ENCODE peak calls at places on chromosomes 4 and X, in six cellular contexts. Y is hepatocyte, D is Peyer's patch, O is ascending aorta, T is lower lobe of right lung, V is GM23248. X is an unnamed sample.

GRCh38 chr4:106898621-106899230 is 137.4 kb downstream of the DKK2 start:
- DNase-seq in Y (peak; percentile 84), D (no peak), O (no peak), T (no peak), V (peak; percentile 84), X (peak; percentile 12)

GRCh38 chrX:28124416-28124815 is 143.2 kb upstream of the DCAF8L1 start:
- DNase-seq in Y (no peak), D (no peak), O (no peak), T (no peak), V (no peak), X (no peak)

GRCh38 chr4:8435656-8436121 is 4.8 kb downstream of the ACOX3 start:
- DNase-seq in Y (no peak), D (no peak), O (no peak), T (no peak), V (peak; percentile 21), X (peak; percentile 22)

GRCh38 chr4:3791910-3792542 is 25.8 kb downstream of the ADRA2C start:
- DNase-seq in Y (peak; percentile 83), D (no peak), O (no peak), T (peak; percentile 55), V (peak; percentile 34), X (peak; percentile 40)

GRCh38 chr4:142881331-142881730 is 35.2 kb upstream of the INPP4B start:
- DNase-seq in Y (no peak), D (no peak), O (no peak), T (no peak), V (no peak), X (no peak)

GRCh38 chrX:155334486-155335316 is at the start of gene CLIC2:
- DNase-seq in Y (peak; percentile 52), D (no peak), O (no peak), T (peak; percentile 43), V (peak; percentile 69), X (peak; percentile 17)

GRCh38 chr4:141524116-141524515 is 112.3 kb upstream of the IL15 start:
- DNase-seq in Y (no peak), D (no peak), O (no peak), T (no peak), V (peak; percentile 67), X (no peak)

GRCh38 chr4:155722816-155723499 is 35.9 kb upstream of the GUCY1B1 start:
- DNase-seq in Y (no peak), D (no peak), O (no peak), T (no peak), V (peak; percentile 12), X (no peak)

GRCh38 chr4:152856960-152857359 is 77.2 kb downstream of the ARFIP1 start:
- DNase-seq in Y (no peak), D (no peak), O (no peak), T (no peak), V (no peak), X (no peak)

GRCh38 chr4:169270810-169271691 is at the start of gene SH3RF1:
- DNase-seq in Y (peak; percentile 92), D (peak; percentile 91), O (peak; percentile 63), T (peak; percentile 90), V (peak; percentile 95), X (peak; percentile 88)

GRCh38 chrX:71615056-71615455 is 3.3 kb downstream of the CXCR3 start:
- DNase-seq in Y (no peak), D (no peak), O (no peak), T (no peak), V (no peak), X (no peak)

DNA sequence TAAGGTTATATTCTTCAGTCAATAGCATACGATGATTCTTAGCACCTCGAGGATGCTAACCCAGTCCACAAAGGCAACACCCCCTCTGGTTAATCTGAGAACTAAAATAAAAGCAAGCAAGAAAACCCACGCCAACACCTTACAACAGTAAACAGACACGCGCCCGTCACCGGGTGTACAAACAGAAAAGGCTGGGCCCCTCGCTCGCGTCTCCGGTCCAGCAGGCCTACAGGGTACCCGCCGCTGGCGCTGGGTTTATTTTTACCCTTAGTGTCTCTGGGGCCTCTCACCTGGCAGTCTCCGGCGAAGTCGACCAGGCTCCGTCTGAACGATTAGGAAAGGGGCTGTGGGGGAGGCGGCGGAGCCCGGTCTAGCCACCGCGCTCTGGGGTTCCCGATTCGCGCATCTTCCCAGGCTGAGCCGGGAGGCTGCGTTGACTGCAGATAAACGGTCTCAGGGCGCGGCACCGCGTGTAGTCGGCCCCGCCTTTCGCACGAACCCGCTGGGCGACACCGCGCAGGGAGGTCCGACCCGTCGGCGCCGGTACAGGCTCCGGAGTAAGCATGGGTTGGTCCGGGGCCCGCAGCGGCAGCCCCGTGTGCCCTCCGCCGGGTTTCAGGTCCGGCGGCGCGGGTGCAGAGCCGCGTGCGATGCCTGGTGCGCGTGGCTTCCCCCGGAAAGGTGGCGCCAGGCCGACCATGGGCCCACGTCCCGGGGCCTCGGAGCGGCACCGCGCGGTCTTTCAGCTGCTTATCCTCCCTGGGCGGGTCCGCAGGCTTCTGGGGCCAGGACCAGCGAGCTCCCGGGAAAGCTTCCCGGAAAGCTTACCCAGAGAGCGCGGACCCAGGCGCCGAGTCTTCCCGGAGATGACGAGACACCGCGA is at the start of gene SLC9B2:
- DNase-seq in Y (peak; percentile 78), D (peak; percentile 74), O (no peak), T (peak; percentile 73), V (peak; percentile 86), X (peak; percentile 59)
- H3K4me1 ChIP-seq in Y (peaks cover 9% of the 10 kb centered on the region), D (peaks cover 4% of the 10 kb centered on the region), O (peaks cover 3% of the 10 kb centered on the region), T (peaks cover 12% of the 10 kb centered on the region), V (peaks cover 29% of the 10 kb centered on the region), X (peaks cover 21% of the 10 kb centered on the region)

GRCh38 chr4:102825261-102826071 is 1.9 kb downstream of the UBE2D3 start:
- DNase-seq in Y (peak; percentile 51), D (no peak), O (no peak), T (no peak), V (peak; percentile 83), X (peak; percentile 28)

GRCh38 chr4:102823464-102823863 is 3.9 kb downstream of the UBE2D3 start:
- DNase-seq in Y (no peak), D (no peak), O (no peak), T (no peak), V (no peak), X (no peak)

GRCh38 chr4:102824398-102824797 is 3.0 kb downstream of the UBE2D3 start:
- DNase-seq in Y (no peak), D (no peak), O (no peak), T (no peak), V (peak; percentile 36), X (no peak)

GRCh38 chr4:102826105-102826889 is 1.1 kb downstream of the UBE2D3 start:
- DNase-seq in Y (no peak), D (no peak), O (no peak), T (no peak), V (no peak), X (no peak)

DNA sequence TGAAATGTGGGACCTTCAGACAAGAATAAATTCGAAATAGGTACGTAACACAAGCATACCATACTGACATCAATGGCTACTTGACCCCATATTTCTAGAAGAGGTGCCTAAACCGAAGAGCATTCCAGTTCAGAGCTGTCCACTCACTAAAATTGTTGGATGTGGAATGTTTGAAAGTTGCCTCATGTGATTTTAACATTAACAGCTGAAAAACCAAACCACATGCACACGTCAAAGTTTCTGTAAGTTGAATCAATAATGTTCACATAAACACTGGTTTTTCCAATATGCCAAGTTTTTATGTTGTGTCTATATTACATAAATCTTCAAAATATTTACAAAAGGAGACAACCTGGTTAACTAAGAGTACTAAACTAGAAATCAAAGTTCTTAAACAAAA is 3.5 kb downstream of the UBE2D3 start:
- DNase-seq in Y (no peak), D (no peak), O (no peak), T (no peak), V (peak; percentile 45), X (no peak)
- H3K4me1 ChIP-seq in Y (peaks cover 34% of the 10 kb centered on the region), D (peaks cover 3% of the 10 kb centered on the region), O (peaks cover 7% of the 10 kb centered on the region), T (peaks cover 62% of the 10 kb centered on the region), V (peaks cover 51% of the 10 kb centered on the region), X (peaks cover 59% of the 10 kb centered on the region)

DNA sequence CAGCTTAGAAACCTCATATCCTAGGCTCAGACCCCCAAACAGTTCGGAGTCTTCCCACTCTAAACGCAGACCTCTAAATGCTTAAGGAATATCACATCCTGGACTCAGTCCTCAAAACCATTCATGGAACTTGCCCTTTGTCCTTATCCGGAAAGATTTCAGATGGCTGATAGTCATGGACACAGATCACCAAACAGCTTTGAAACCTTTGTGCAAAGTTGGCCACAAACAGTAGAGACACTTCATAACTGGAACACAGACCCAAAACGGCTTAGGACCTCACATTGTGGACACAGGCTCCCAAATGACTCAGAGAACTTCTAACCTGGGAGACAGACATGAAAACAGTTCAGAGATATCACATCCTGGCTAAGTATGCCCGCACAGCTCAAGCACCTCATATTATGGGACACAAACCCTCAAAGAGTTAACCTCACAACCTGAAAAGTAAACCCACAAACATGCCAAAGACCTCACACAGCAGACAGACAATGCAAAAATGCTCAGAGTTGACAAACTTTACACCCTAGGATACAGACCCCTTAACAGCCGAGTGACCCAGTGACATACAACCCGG is 15.5 kb downstream of the SUV39H1 start:
- DNase-seq in Y (no peak), D (no peak), O (no peak), T (no peak), V (no peak), X (no peak)
- H3K4me1 ChIP-seq in Y (peaks cover 10% of the 10 kb centered on the region), D (no peaks in the 10 kb centered on the region), O (no peaks in the 10 kb centered on the region), T (no peaks in the 10 kb centered on the region), V (peaks cover 13% of the 10 kb centered on the region), X (no peaks in the 10 kb centered on the region)

GRCh38 chrX:150623583-150623982 is 55.2 kb downstream of the MTM1 start:
- DNase-seq in Y (no peak), D (no peak), O (no peak), T (no peak), V (no peak), X (no peak)
- H3K4me1 ChIP-seq in Y (no peaks in the 10 kb centered on the region), D (no peaks in the 10 kb centered on the region), O (no peaks in the 10 kb centered on the region), T (no peaks in the 10 kb centered on the region), V (no peaks in the 10 kb centered on the region), X (no peaks in the 10 kb centered on the region)

DNA sequence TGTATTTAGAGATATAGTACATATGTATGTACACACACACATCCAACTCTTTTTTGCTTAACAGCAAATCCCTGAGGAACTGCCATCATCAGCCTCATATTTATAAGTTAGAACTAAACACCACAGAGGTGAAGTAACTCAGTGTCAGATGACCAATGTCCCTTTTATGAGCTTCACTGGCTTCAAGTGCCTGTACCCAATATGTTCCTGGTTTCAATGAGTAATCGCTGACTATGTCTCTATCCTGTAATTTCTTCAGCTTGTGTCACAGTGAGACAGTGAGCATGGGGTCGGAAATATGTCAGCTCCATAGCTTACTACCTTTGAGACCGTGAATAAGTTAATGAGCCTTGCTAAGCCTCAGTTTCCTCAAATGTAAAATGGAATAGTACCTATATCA is 136.2 kb upstream of the RASGEF1B start:
- DNase-seq in Y (no peak), D (no peak), O (no peak), T (no peak), V (peak; percentile 41), X (no peak)
- H3K4me1 ChIP-seq in Y (no peaks in the 10 kb centered on the region), D (peaks cover 3% of the 10 kb centered on the region), O (no peaks in the 10 kb centered on the region), T (no peaks in the 10 kb centered on the region), V (peaks cover 21% of the 10 kb centered on the region), X (no peaks in the 10 kb centered on the region)

DNA sequence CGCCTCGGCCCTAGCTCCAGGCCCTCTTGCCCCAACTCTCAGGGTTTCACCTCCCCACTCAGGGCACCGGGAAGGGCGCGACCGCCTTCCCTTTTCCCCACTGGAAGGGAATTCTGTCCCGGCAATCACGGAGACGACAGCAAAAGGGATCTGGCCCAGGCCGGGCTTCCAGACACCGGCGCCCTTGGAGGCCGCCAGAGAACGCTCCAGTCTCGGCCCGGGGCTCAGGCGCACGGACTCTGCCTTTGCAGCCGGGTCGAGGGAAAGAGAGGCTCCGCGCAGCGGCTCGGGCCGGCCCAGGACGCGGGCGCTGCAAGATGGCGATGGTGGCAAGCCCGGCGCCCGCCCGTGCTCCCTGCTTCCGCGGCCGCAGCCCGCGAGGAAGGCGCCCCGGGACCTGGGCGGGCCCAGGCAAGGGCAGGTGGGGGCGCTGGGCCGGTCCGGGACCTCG is 1.1 kb downstream of the CTBP1 start:
- DNase-seq in Y (no peak), D (no peak), O (no peak), T (no peak), V (no peak), X (no peak)
- H3K4me1 ChIP-seq in Y (peaks cover 25% of the 10 kb centered on the region), D (peaks cover 52% of the 10 kb centered on the region), O (peaks cover 31% of the 10 kb centered on the region), T (peaks cover 71% of the 10 kb centered on the region), V (peaks cover 13% of the 10 kb centered on the region), X (peaks cover 61% of the 10 kb centered on the region)

X was measured in transverse colon.